ENCODE peak calls at places on chromosomes 12 and 14, in ten cellular contexts. Q is heart right ventricle; B is aorta; S is left ventricle myocardium inferior; P is naive thymus-derived CD4-positive, alpha-beta T cell; W is neural progenitor cell; O is right cardiac atrium; Z is body of pancreas; J is RWPE1; C is breast epithelium. M is an unnamed sample.

GRCh38 chr12:122052285-122052684 is 26.3 kb upstream of the MLXIP start:
- DNase-seq in Z (peak), Q (no peak), C (no peak), P (no peak), W (no peak), O (no peak), J (no peak), B (no peak), S (no peak), M (no peak)

GRCh38 chr14:91420686-91421085 is 3.1 kb upstream of the CCDC88C start:
- DNase-seq in Z (no peak), Q (no peak), O (no peak), P (no peak), J (no peak), C (no peak), S (no peak), B (no peak), W (no peak), M (no peak)

GRCh38 chr12:55188974-55189556 is 31.8 kb upstream of the OR10A7 start:
- DNase-seq in P (peak), Z (peak), W (peak), S (no peak), J (peak), O (no peak), B (no peak), C (no peak), Q (no peak), M (no peak)

GRCh38 chr14:52834440-52834842 is 43.0 kb upstream of the GNPNAT1 start:
- DNase-seq in O (no peak), W (no peak), B (no peak), Z (no peak), J (peak), P (no peak), Q (no peak), S (no peak), C (no peak), M (no peak)

GRCh38 chr12:8828514-8829127 is 6.2 kb downstream of the A2ML1 start:
- DNase-seq in P (no peak), C (no peak), Q (no peak), W (no peak), Z (no peak), J (no peak), S (no peak), O (no peak), B (no peak), M (no peak)

GRCh38 chr12:41980390-41980789 is 164.3 kb downstream of the GXYLT1 start:
- DNase-seq in Z (no peak), P (no peak), W (no peak), J (no peak), S (no peak), C (no peak), B (no peak), Q (no peak), O (no peak), M (no peak)

GRCh38 chr12:99043319-99043914 is 398.3 kb downstream of the APAF1 start:
- DNase-seq in Q (peak), P (no peak), J (peak), O (peak), B (peak), S (peak), W (peak), Z (peak), C (no peak), M (peak)

GRCh38 chr14:92794547-92794941 is 439 bp downstream of the GOLGA5 start:
- DNase-seq in P (no peak), B (no peak), J (no peak), W (peak), O (no peak), C (no peak), Q (no peak), S (peak), Z (peak), M (peak)

GRCh38 chr14:58272589-58273372 is 25.6 kb upstream of the ARID4A start:
- DNase-seq in W (no peak), J (no peak), B (no peak), C (no peak), P (no peak), Q (no peak), S (no peak), O (no peak), Z (peak), M (peak)

GRCh38 chr12:93078092-93078491 is 149.0 kb upstream of the EEA1 start:
- DNase-seq in P (no peak), O (no peak), S (no peak), Z (no peak), J (no peak), C (no peak), W (no peak), Q (no peak), B (no peak), M (no peak)

GRCh38 chr12:124388679-124389536 is 94.0 kb downstream of the RFLNA start:
- DNase-seq in O (peak), Z (peak), P (peak), B (peak), S (peak), Q (peak), J (peak), W (peak), C (peak), M (peak)

GRCh38 chr12:16788888-16789790 is 183.2 kb upstream of the LMO3 start:
- DNase-seq in C (no peak), Z (no peak), W (peak), Q (no peak), J (no peak), S (no peak), B (no peak), P (no peak), O (no peak), M (no peak)

GRCh38 chr14:100589071-100589759 is 2.0 kb upstream of the BEGAIN start:
- DNase-seq in O (peak), S (peak), C (no peak), P (no peak), J (no peak), B (peak), Z (no peak), Q (no peak), W (peak), M (peak)

GRCh38 chr12:113056631-113057488 is at the start of gene DTX1:
- DNase-seq in P (peak), Z (peak), S (peak), C (no peak), J (no peak), O (peak), W (peak), B (no peak), Q (peak), M (no peak)

GRCh38 chr12:44551631-44552030 is 324.5 kb downstream of the NELL2 start:
- DNase-seq in O (no peak), W (no peak), B (no peak), J (no peak), Q (no peak), P (no peak), S (no peak), Z (no peak), C (no peak), M (no peak)

GRCh38 chr12:2248901-2249381 is 196.2 kb downstream of the CACNA1C start:
- DNase-seq in C (no peak), P (no peak), Q (no peak), Z (no peak), W (no peak), S (peak), J (no peak), B (no peak), O (no peak), M (no peak)

GRCh38 chr12:130438711-130439110 is 101.0 kb downstream of the PIWIL1 start:
- DNase-seq in J (no peak), W (no peak), C (no peak), S (no peak), O (peak), Z (no peak), B (peak), Q (no peak), P (no peak), M (no peak)

GRCh38 chr12:20369164-20370000 is 1.0 kb downstream of the PDE3A start:
- DNase-seq in B (peak), Q (peak), Z (peak), P (no peak), S (peak), O (peak), W (peak), J (no peak), C (no peak), M (peak)

GRCh38 chr12:124655317-124656213 is 88.2 kb upstream of the NCOR2 start:
- DNase-seq in Q (peak), S (peak), B (peak), O (peak), Z (peak), W (peak), J (peak), C (no peak), P (no peak), M (peak)

GRCh38 chr12:118344829-118345228 is 27.9 kb downstream of the TAOK3 start:
- DNase-seq in P (no peak), Z (no peak), S (no peak), Q (no peak), W (no peak), O (no peak), C (no peak), J (no peak), B (no peak), M (no peak)

GRCh38 chr12:52655720-52656124 is 3.7 kb upstream of the KRT2 start:
- DNase-seq in C (no peak), S (no peak), P (no peak), J (peak), Q (no peak), Z (peak), B (no peak), W (no peak), O (no peak), M (no peak)

GRCh38 chr12:108482717-108483212 is 32.3 kb upstream of the FICD start:
- DNase-seq in C (no peak), O (no peak), W (no peak), Z (no peak), Q (no peak), J (peak), S (no peak), P (no peak), B (no peak), M (no peak)

GRCh38 chr12:57864811-57865751 is 18.6 kb upstream of the CTDSP2 start:
- DNase-seq in O (peak), S (peak), Q (peak), B (peak), J (peak), P (no peak), C (peak), W (peak), Z (peak), M (peak)

GRCh38 chr14:105013150-105013787 is 7.6 kb downstream of the CDCA4 start:
- DNase-seq in P (no peak), W (no peak), Z (no peak), O (peak), B (no peak), C (no peak), Q (peak), J (no peak), S (peak), M (peak)

GRCh38 chr14:87615822-87616679 is 376.9 kb downstream of the GALC start:
- DNase-seq in W (peak), O (peak), Q (peak), S (peak), P (no peak), B (peak), J (peak), Z (peak), C (no peak), M (no peak)

GRCh38 chr14:69626132-69626500 is 14.7 kb downstream of the SUSD6 start:
- DNase-seq in J (no peak), O (no peak), Z (no peak), C (no peak), Q (no peak), B (no peak), P (no peak), W (no peak), S (no peak), M (no peak)

GRCh38 chr14:23008836-23009235 is 1.1 kb downstream of the C14orf93 start:
- DNase-seq in P (no peak), S (no peak), W (no peak), Q (no peak), O (no peak), Z (no peak), B (no peak), J (no peak), C (no peak), M (no peak)

GRCh38 chr12:104353012-104353981 is 49.8 kb downstream of the EID3 start:
- DNase-seq in Z (no peak), Q (no peak), B (no peak), O (no peak), C (no peak), P (no peak), W (no peak), S (no peak), J (no peak), M (no peak)

GRCh38 chr14:44448816-44449411 is 58.2 kb downstream of the FSCB start:
- DNase-seq in O (no peak), B (no peak), J (no peak), Z (no peak), C (no peak), S (no peak), Q (no peak), P (no peak), W (no peak), M (no peak)

GRCh38 chr12:119182701-119183493 is 4.2 kb downstream of the HSPB8 start:
- DNase-seq in Q (no peak), B (no peak), Z (no peak), S (no peak), W (no peak), J (no peak), O (no peak), P (no peak), C (no peak), M (no peak)

GRCh38 chr14:38073641-38074040 is 134.1 kb upstream of the SSTR1 start:
- DNase-seq in Z (no peak), W (no peak), S (no peak), Q (no peak), O (no peak), B (no peak), J (no peak), C (no peak), P (no peak), M (no peak)

GRCh38 chr14:79117561-79117960 is 947.4 kb downstream of the NRXN3 start:
- DNase-seq in W (no peak), O (no peak), Q (no peak), C (no peak), Z (no peak), J (no peak), S (no peak), B (no peak), P (no peak), M (no peak)

DNA sequence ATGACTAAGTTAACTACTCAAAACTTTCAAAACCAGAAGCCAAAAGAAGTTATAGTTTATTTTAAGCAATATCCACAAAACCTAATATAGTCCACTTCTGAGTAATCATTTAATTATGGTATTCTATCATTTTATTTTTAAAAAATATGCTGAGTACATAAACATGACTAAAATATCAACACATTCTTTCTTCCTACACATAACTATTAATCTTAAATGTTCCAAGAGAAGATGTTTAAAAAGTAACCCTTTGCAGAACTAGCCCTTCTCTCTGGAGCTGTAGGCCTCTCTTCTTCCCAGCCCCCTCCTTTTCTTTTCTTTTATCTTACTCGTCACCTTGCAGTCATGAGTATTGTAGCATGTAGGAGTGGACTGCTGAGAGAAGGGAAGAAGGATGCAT is 941.8 kb downstream of the NRXN3 start:
- DNase-seq in S (no peak), B (no peak), C (no peak), O (no peak), Z (no peak), J (no peak), P (no peak), Q (no peak), W (no peak), M (no peak)
- H3K27ac ChIP-seq in S (no peak), B (no peak), C (no peak), O (no peak), Z (no peak), J (no peak), P (no peak), Q (no peak), W (no peak), M (no peak)

GRCh38 chr14:68502196-68502595 is 290.7 kb downstream of the ZFP36L1 start:
- DNase-seq in P (no peak), O (no peak), Z (no peak), C (no peak), W (no peak), Q (no peak), J (no peak), S (no peak), B (no peak), M (no peak)
- H3K27ac ChIP-seq in P (no peak), O (no peak), Z (no peak), C (no peak), W (no peak), Q (no peak), J (no peak), S (no peak), B (no peak), M (no peak)

DNA sequence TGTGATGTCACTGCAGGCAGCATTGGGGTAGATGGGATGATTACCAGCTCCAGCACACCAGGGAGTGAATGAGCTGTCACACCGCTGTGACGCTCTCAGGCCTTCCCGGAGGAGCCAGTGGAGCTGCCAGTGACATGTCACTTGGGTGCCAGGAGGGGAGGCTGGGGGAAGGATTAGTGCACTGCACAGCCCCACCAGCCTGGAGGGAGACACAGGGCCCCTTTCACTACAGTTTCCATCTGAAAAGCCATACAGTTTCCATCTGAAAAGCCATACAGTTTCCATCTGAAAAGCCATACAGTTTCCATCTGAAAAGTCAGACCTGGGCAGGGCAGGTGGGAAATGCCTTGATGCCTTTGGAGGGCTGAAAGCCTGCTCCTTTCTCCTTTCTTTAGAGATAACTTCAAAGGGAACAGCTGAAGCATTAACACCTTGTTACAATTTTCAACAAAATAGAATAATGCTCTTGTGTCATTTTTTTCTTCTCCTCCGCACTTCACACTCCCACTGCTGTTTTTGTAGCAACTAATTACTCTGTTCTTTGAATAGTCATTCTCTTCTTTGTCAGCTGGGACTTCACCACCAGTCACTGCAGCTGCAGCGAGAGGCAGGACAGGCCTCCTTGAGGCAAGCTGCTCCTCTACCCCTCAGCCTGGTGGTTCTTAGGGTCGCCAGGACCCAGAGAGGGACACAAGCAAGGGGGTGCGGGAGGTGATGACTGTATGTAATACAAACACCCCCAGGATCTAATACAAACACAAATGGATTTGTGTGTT is 256.9 kb upstream of the RGS6 start:
- DNase-seq in S (no peak), O (no peak), Z (no peak), J (no peak), B (no peak), P (no peak), W (peak), Q (no peak), C (no peak), M (no peak)
- H3K27ac ChIP-seq in S (no peak), O (no peak), Z (no peak), J (no peak), B (no peak), P (no peak), W (peak), Q (no peak), C (no peak), M (no peak)

DNA sequence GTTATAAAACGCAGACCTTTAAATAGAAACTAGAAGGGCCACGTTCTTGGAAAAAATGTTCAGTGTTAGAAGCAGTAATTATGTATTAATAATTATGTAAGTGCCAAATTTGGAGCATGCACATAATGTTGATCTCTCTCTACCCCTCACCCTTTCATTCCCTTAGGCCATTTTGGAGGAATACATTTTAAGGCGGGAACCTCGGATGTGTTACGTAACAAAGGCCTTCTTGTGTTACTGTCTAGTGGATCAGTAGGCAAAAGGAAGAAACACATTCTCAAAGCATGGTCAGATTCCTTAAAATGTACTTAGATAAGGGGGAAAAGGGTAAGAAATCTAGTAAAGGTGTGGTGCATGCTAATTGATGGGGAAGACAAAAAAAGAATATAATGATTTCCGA is 52.7 kb downstream of the RASSF3 start:
- DNase-seq in Q (no peak), S (no peak), W (no peak), O (no peak), P (no peak), Z (no peak), B (no peak), J (no peak), C (no peak), M (no peak)
- H3K27ac ChIP-seq in Q (peak), S (peak), W (no peak), O (no peak), P (peak), Z (no peak), B (no peak), J (no peak), C (peak), M (no peak)